ENCODE peak calls at places on chromosome X, in five cellular contexts. L is keratinocyte; T is neural crest cell; Y is activated CD8-positive, alpha-beta memory T cell treated with anti-CD3 and anti-CD28 coated beads for 24 hours; X is cardiac fibroblast. N is an unnamed sample.

GRCh38 chrX:41473936-41474725 is 27.0 kb downstream of the NYX start:
- DNase-seq in L (no peak), X (no peak), T (no peak), Y (no peak), N (no peak)

GRCh38 chrX:111822191-111822590 is 53.8 kb upstream of the TRPC5OS start:
- DNase-seq in Y (no peak), X (no peak), L (no peak), T (no peak), N (no peak)

GRCh38 chrX:57366430-57366829 is 79.9 kb downstream of the FAAH2 start:
- DNase-seq in X (no peak), Y (no peak), T (no peak), L (no peak), N (no peak)

GRCh38 chrX:68807818-68808217 is 21.0 kb upstream of the EFNB1 start:
- DNase-seq in L (no peak), T (no peak), Y (no peak), X (peak; percentile 38), N (peak; percentile 47)

GRCh38 chrX:35046646-35047231 is 104.1 kb downstream of the FAM47B start:
- DNase-seq in L (no peak), X (peak; percentile 1), T (no peak), Y (no peak), N (no peak)

GRCh38 chrX:133290076-133290475 is 71.9 kb upstream of the TFDP3 start:
- DNase-seq in T (no peak), Y (no peak), L (no peak), X (no peak), N (no peak)

GRCh38 chrX:115535844-115536243 is 25.1 kb upstream of the PLS3 start:
- DNase-seq in L (no peak), T (no peak), Y (no peak), X (peak; percentile 27), N (no peak)

GRCh38 chrX:124223524-124223923 is 108.9 kb upstream of the TEX13D start:
- DNase-seq in T (peak; percentile 49), X (no peak), L (no peak), Y (no peak), N (no peak)

GRCh38 chrX:31181377-31182038 is 109.7 kb upstream of the FTHL17 start:
- DNase-seq in L (no peak), Y (no peak), X (no peak), T (no peak), N (no peak)

GRCh38 chrX:15233416-15234015 is 36.4 kb downstream of the ASB9 start:
- DNase-seq in T (no peak), Y (no peak), X (peak; percentile 0), L (no peak), N (no peak)

GRCh38 chrX:81411517-81411916 is 209.6 kb downstream of the SH3BGRL start:
- DNase-seq in L (no peak), Y (no peak), T (no peak), X (no peak), N (peak; percentile 3)

GRCh38 chrX:53084043-53084570 is 1.9 kb downstream of the TSPYL2 start:
- DNase-seq in T (no peak), L (no peak), Y (no peak), X (no peak), N (no peak)

GRCh38 chrX:81294101-81294500 is 92.2 kb downstream of the SH3BGRL start:
- DNase-seq in X (no peak), L (no peak), Y (no peak), T (no peak), N (no peak)

GRCh38 chrX:87475793-87476192 is 41.8 kb upstream of the KLHL4 start:
- DNase-seq in L (no peak), T (no peak), X (no peak), Y (no peak), N (no peak)

GRCh38 chrX:1815456-1816175 is 200.8 kb downstream of the ASMT start:
- DNase-seq in Y (no peak), L (no peak), X (no peak), T (no peak), N (no peak)

GRCh38 chrX:111095974-111096870 is at the start of gene PAK3:
- DNase-seq in T (peak; percentile 19), L (no peak), X (peak; percentile 48), Y (no peak), N (no peak)

GRCh38 chrX:125170459-125170858 is 149.2 kb upstream of the TEX13C start:
- DNase-seq in X (no peak), Y (no peak), T (no peak), L (no peak), N (no peak)

GRCh38 chrX:139196890-139197289 is 333.6 kb upstream of the F9 start:
- DNase-seq in L (no peak), T (no peak), X (no peak), Y (no peak), N (no peak)

GRCh38 chrX:129957241-129958099 is 25.0 kb upstream of the BCORL1 start:
- DNase-seq in X (peak; percentile 29), L (no peak), Y (peak; percentile 78), T (peak; percentile 39), N (peak; percentile 89)

GRCh38 chrX:115147220-115147619 is 42.0 kb upstream of the RBMXL3 start:
- DNase-seq in Y (no peak), X (peak; percentile 38), L (no peak), T (no peak), N (peak; percentile 16)

GRCh38 chrX:98795636-98796035 is 1614.4 kb downstream of the PCDH19 start:
- DNase-seq in Y (no peak), L (peak; percentile 7), X (peak; percentile 0), T (no peak), N (no peak)

GRCh38 chrX:10399152-10399741 is 221.1 kb downstream of the MID1 start:
- DNase-seq in T (no peak), Y (no peak), L (no peak), X (no peak), N (no peak)

GRCh38 chrX:274904-275475 is 6.2 kb upstream of the PLCXD1 start:
- DNase-seq in L (no peak), Y (no peak), X (no peak), T (peak; percentile 41), N (no peak)

GRCh38 chrX:50691820-50692219 is 122.2 kb downstream of the SHROOM4 start:
- DNase-seq in Y (peak; percentile 55), L (peak; percentile 2), X (peak; percentile 58), T (peak; percentile 9), N (peak; percentile 29)